ENCODE peak calls at places on chromosomes 13 and 19, in nine cellular contexts. R, N, I, L, S, Z, C, B and A are unnamed samples.

GRCh38 chr13:80341771-80342271 is 895 bp upstream of the SPRY2 start:
- DNase-seq in C (peak), B (no peak), N (peak), Z (peak), I (peak), S (no peak), R (no peak), L (peak), A (no peak)

GRCh38 chr19:6610934-6611370 is 20.0 kb upstream of the CD70 start:
- DNase-seq in I (no peak), C (no peak), R (peak), N (no peak), B (peak), S (peak), Z (peak), L (peak), A (no peak)

GRCh38 chr19:15014579-15014978 is 34.7 kb upstream of the CASP14 start:
- DNase-seq in C (no peak), Z (no peak), B (no peak), R (no peak), L (no peak), N (peak), S (no peak), I (no peak), A (no peak)

GRCh38 chr13:114222461-114222968 is 12.2 kb upstream of the CDC16 start:
- DNase-seq in L (no peak), C (no peak), N (no peak), B (no peak), I (peak), Z (peak), R (no peak), S (no peak), A (no peak)

GRCh38 chr19:16420781-16421386 is 50.9 kb downstream of the EPS15L1 start:
- DNase-seq in R (no peak), C (no peak), Z (no peak), L (no peak), N (no peak), S (no peak), I (no peak), B (no peak), A (no peak)

GRCh38 chr13:44710576-44710975 is 134.4 kb upstream of the TSC22D1 start:
- DNase-seq in S (peak), N (no peak), R (peak), Z (peak), C (no peak), B (peak), L (peak), I (no peak), A (no peak)

GRCh38 chr13:43665388-43665787 is 121.4 kb downstream of the ENOX1 start:
- DNase-seq in S (no peak), Z (no peak), I (no peak), L (no peak), C (no peak), R (no peak), N (no peak), B (no peak), A (no peak)

GRCh38 chr13:100658363-100658762 is 16.2 kb downstream of the TMTC4 start:
- DNase-seq in R (no peak), B (no peak), L (no peak), S (no peak), Z (no peak), C (no peak), I (no peak), N (no peak), A (no peak)

GRCh38 chr13:41411536-41411935 is 45.8 kb upstream of the RGCC start:
- DNase-seq in R (peak), I (no peak), C (peak), S (peak), N (peak), Z (peak), L (peak), B (peak), A (no peak)

GRCh38 chr19:38004505-38005223 is 97.7 kb downstream of the SIPA1L3 start:
- DNase-seq in I (peak), B (peak), C (peak), R (peak), L (peak), Z (peak), N (peak), S (peak), A (peak)

GRCh38 chr19:18771328-18772242 is 19.5 kb downstream of the COMP start:
- DNase-seq in B (no peak), I (no peak), L (no peak), N (no peak), S (no peak), Z (no peak), R (no peak), C (no peak), A (no peak)

GRCh38 chr13:66443926-66444325 is 786.2 kb downstream of the PCDH9 start:
- DNase-seq in C (no peak), Z (no peak), S (no peak), L (no peak), N (no peak), B (no peak), I (no peak), R (no peak), A (no peak)

GRCh38 chr19:2344381-2344870 is 15.6 kb upstream of the TMPRSS9 start:
- DNase-seq in C (no peak), I (no peak), S (no peak), B (no peak), N (no peak), Z (no peak), R (no peak), L (no peak), A (no peak)

GRCh38 chr19:53466726-53467125 is 807 bp upstream of the ZNF813 start:
- DNase-seq in N (no peak), C (no peak), I (no peak), Z (no peak), S (no peak), R (no peak), L (no peak), B (no peak), A (no peak)

GRCh38 chr13:98405690-98406344 is 171.1 kb downstream of the STK24 start:
- DNase-seq in B (no peak), I (no peak), S (no peak), Z (no peak), L (no peak), R (no peak), N (no peak), C (no peak), A (no peak)

GRCh38 chr19:34662919-34663318 is 14.0 kb downstream of the SCGB2B2 start:
- DNase-seq in Z (no peak), S (peak), I (peak), C (peak), N (no peak), L (peak), B (peak), R (no peak), A (no peak)

GRCh38 chr13:80877944-80878241 is 537.0 kb upstream of the SPRY2 start:
- DNase-seq in N (no peak), S (no peak), B (no peak), C (no peak), I (no peak), L (no peak), R (no peak), Z (no peak), A (no peak)

GRCh38 chr13:74298912-74299311 is 164.7 kb upstream of the KLF12 start:
- DNase-seq in B (no peak), I (no peak), C (no peak), R (no peak), Z (no peak), L (no peak), S (no peak), N (no peak), A (no peak)

GRCh38 chr13:45695198-45695730 is 6.9 kb upstream of the CBY2 start:
- DNase-seq in I (no peak), R (no peak), B (peak), C (no peak), L (no peak), Z (no peak), S (no peak), N (no peak), A (no peak)

GRCh38 chr19:54247106-54247930 is 4.7 kb upstream of the LILRA6 start:
- DNase-seq in L (no peak), C (no peak), S (no peak), N (no peak), R (no peak), I (no peak), Z (no peak), B (no peak), A (no peak)

GRCh38 chr19:12703056-12703455 is 6.6 kb upstream of the FBXW9 start:
- DNase-seq in N (peak), L (no peak), R (no peak), C (no peak), S (no peak), I (no peak), B (peak), Z (peak), A (no peak)

GRCh38 chr19:54464624-54465266 is 1.2 kb upstream of the LENG9 start:
- DNase-seq in Z (peak), R (no peak), S (peak), I (peak), L (peak), C (peak), B (peak), N (peak), A (peak)

GRCh38 chr19:30011051-30011578 is 69.1 kb downstream of the URI1 start:
- DNase-seq in I (no peak), Z (no peak), B (peak), S (no peak), N (peak), C (no peak), L (no peak), R (no peak), A (no peak)

GRCh38 chr13:52615817-52616216 is 26.4 kb upstream of the HNRNPA1L2 start:
- DNase-seq in R (no peak), Z (no peak), L (no peak), N (no peak), B (no peak), C (no peak), S (no peak), I (no peak), A (no peak)

GRCh38 chr13:43983373-43983772 is 103.7 kb downstream of the LACC1 start:
- DNase-seq in Z (peak), B (no peak), S (no peak), N (no peak), C (no peak), R (no peak), L (peak), I (no peak), A (no peak)

GRCh38 chr13:109315481-109315880 is 470.9 kb downstream of the IRS2 start:
- DNase-seq in S (no peak), N (no peak), Z (no peak), B (no peak), L (no peak), I (no peak), R (no peak), C (no peak), A (no peak)

GRCh38 chr19:52492991-52493470 is 34.4 kb upstream of the ZNF808 start:
- DNase-seq in N (peak), R (no peak), Z (no peak), C (peak), I (no peak), L (peak), S (no peak), B (no peak), A (no peak)

GRCh38 chr13:89066868-89067466 is 1395.8 kb downstream of the SLITRK5 start:
- DNase-seq in I (peak), Z (peak), C (peak), B (peak), N (peak), L (peak), R (no peak), S (no peak), A (no peak)

GRCh38 chr19:34926685-34927375 is at the start of gene ZNF30:
- DNase-seq in L (peak), R (peak), N (peak), B (peak), I (peak), Z (peak), S (peak), C (peak), A (peak)

GRCh38 chr19:35260694-35261304 is 8.0 kb upstream of the USF2 start:
- DNase-seq in I (peak), R (no peak), L (no peak), Z (no peak), C (no peak), B (no peak), N (no peak), S (no peak), A (peak)

GRCh38 chr19:48713041-48713863 is 6.3 kb downstream of the MAMSTR start:
- DNase-seq in Z (peak), B (no peak), N (peak), R (no peak), I (peak), C (peak), S (no peak), L (peak), A (peak)
- TF ChIP-seq CTCF in Z (peak), B (peak), N (peak), R (peak), I (no peak), C (no peak), S (peak), L (peak), A (no peak)

DNA sequence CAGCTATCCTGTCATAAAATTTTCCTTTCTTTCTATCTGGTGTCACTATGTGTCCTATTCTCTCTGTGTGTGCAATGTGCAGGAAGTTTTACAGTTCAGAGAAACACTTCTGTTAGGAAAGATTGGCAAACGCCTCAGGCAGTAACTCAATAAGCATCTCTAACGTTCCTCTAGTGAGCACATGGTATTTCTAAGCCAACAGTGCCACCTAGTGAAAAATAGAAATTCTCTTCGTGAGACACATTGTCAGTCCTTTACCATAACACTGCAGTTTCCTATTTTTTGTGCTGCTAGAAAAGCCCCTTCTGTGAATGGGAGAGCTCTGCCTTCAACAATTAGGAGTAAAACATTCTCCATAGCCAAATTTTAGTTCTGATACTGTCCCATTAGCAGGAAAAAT is 50.7 kb downstream of the ZNF723 start:
- DNase-seq in N (no peak), S (peak), L (peak), C (no peak), I (no peak), B (peak), R (no peak), Z (peak), A (no peak)
- TF ChIP-seq CTCF in N (no peak), S (peak), L (peak), C (no peak), I (no peak), B (peak), R (no peak), Z (peak), A (no peak)

DNA sequence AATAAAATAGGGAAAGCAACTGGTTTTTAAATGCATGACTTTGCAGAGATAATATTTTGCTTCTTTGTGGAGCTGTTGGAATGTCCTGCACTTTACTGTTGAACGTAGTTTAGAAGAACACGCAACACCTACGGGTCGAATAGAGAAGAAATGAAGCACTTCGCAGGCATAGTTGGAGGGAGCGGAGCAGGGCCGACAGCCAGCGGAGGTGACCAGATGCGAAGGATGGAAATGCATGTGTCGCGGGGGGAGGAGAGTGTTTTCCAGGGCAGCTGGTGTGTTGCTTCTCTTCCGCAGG is 846 bp downstream of the CEBPG start:
- DNase-seq in Z (peak), S (no peak), I (peak), L (peak), C (no peak), R (no peak), N (no peak), B (peak), A (no peak)
- TF ChIP-seq CTCF in Z (no peak), S (no peak), I (no peak), L (no peak), C (no peak), R (no peak), N (no peak), B (no peak), A (no peak)

GRCh38 chr13:95474992-95475391 is 77.5 kb upstream of the CLDN10 start:
- DNase-seq in Z (no peak), B (no peak), S (no peak), R (no peak), N (peak), I (no peak), C (peak), L (no peak), A (no peak)
- TF ChIP-seq CTCF in Z (no peak), B (no peak), S (no peak), R (no peak), N (no peak), I (no peak), C (no peak), L (no peak), A (no peak)

GRCh38 chr13:33763021-33763420 is 54.9 kb upstream of the RFC3 start:
- DNase-seq in L (no peak), B (no peak), N (no peak), I (no peak), Z (no peak), S (no peak), R (no peak), C (no peak), A (no peak)

GRCh38 chr13:33757713-33758112 is 60.2 kb upstream of the RFC3 start:
- DNase-seq in R (no peak), S (no peak), B (no peak), I (no peak), Z (no peak), L (no peak), C (no peak), N (no peak), A (no peak)

GRCh38 chr13:33758113-33758512 is 59.8 kb upstream of the RFC3 start:
- DNase-seq in Z (no peak), C (no peak), L (no peak), S (no peak), N (no peak), I (no peak), R (no peak), B (no peak), A (no peak)

GRCh38 chr13:33764716-33765115 is 53.2 kb upstream of the RFC3 start:
- DNase-seq in N (no peak), I (no peak), Z (no peak), B (no peak), S (no peak), C (no peak), L (peak), R (no peak), A (no peak)

GRCh38 chr13:33761744-33762143 is 56.2 kb upstream of the RFC3 start:
- DNase-seq in Z (no peak), I (no peak), C (no peak), L (peak), N (peak), S (peak), B (peak), R (no peak), A (no peak)
- TF ChIP-seq CTCF in Z (no peak), I (no peak), C (no peak), L (no peak), N (peak), S (peak), B (no peak), R (peak), A (no peak)

DNA sequence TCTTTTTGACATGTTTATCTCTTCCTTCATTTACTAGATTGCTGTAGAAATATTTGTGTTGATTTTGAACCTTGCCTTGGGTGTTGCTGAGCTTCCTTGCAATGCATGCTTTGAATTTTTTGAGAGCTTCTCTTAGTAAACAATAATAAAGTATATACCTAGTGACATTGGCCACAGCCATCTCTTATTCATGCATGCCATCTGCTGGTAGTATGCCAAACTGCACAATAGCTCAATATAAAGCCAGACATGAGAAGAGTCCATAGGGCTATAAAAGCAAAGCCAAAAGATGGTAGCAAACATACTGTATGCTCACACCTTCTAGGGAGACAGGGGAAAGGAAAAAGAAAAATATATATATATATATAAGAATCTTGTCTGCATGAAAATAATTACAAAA is 18.9 kb upstream of the ZSCAN5A start:
- DNase-seq in N (peak), C (peak), L (peak), S (peak), I (peak), B (peak), R (peak), Z (peak), A (no peak)
- TF ChIP-seq CTCF in N (peak), C (peak), L (peak), S (peak), I (no peak), B (peak), R (peak), Z (peak), A (peak)

GRCh38 chr19:19776206-19777008 is 43.5 kb upstream of the ZNF14 start:
- DNase-seq in N (peak), S (peak), Z (peak), B (peak), L (peak), I (peak), R (peak), C (peak), A (peak)

GRCh38 chr19:19778666-19779065 is 42.9 kb downstream of the ZNF506 start:
- DNase-seq in S (no peak), C (no peak), I (no peak), Z (no peak), L (no peak), R (no peak), B (no peak), N (no peak), A (no peak)

GRCh38 chr19:19774354-19775033 is 41.6 kb upstream of the ZNF14 start:
- DNase-seq in N (no peak), C (no peak), B (no peak), L (no peak), Z (no peak), I (no peak), R (no peak), S (no peak), A (no peak)

GRCh38 chr19:19775891-19776205 is 42.9 kb upstream of the ZNF14 start:
- DNase-seq in N (no peak), R (no peak), I (no peak), C (no peak), B (no peak), S (no peak), L (no peak), Z (no peak), A (no peak)

DNA sequence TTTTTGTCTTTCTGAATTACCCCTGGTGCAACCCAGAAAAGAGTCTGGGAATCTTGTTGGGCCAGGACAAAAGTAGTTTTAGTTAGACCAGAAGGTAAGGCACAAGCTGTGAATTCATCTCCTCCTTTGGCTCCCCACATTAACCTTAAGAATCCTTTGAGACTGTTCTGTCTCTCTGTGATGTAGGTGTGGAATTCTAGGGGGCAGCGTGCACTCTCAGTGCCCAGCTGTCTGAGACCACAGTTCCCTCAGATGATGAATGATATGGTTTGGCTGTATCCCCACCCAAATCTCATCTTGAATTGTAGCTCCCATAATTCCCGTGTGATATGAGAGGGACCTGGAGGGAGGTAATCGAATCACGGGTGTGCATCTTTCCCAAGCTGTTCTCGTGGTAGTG is 43.9 kb downstream of the ZNF506 start:
- DNase-seq in L (no peak), S (no peak), R (no peak), I (no peak), B (no peak), N (no peak), Z (no peak), C (no peak), A (no peak)
- TF ChIP-seq CTCF in L (no peak), S (peak), R (no peak), I (no peak), B (no peak), N (no peak), Z (no peak), C (no peak), A (no peak)

GRCh38 chr13:30671271-30671815 is 53.6 kb downstream of the USPL1 start:
- DNase-seq in R (no peak), Z (no peak), S (no peak), I (no peak), C (no peak), N (no peak), B (no peak), L (no peak), A (no peak)

GRCh38 chr13:30681489-30682242 is 53.7 kb upstream of the ALOX5AP start:
- DNase-seq in C (no peak), L (no peak), Z (peak), S (peak), N (no peak), R (peak), B (peak), I (no peak), A (no peak)

GRCh38 chr13:30679483-30680330 is 55.6 kb upstream of the ALOX5AP start:
- DNase-seq in N (peak), B (peak), L (peak), R (peak), Z (peak), C (peak), S (no peak), I (no peak), A (no peak)

GRCh38 chr13:30673669-30674521 is 56.2 kb downstream of the USPL1 start:
- DNase-seq in Z (peak), N (peak), I (peak), R (peak), L (peak), C (peak), B (peak), S (peak), A (peak)

GRCh38 chr13:30676672-30677071 is 58.7 kb upstream of the ALOX5AP start:
- DNase-seq in N (no peak), B (peak), S (peak), C (no peak), I (no peak), Z (peak), R (no peak), L (peak), A (no peak)
- TF ChIP-seq CTCF in N (peak), B (peak), S (peak), C (no peak), I (no peak), Z (peak), R (peak), L (peak), A (no peak)